ENCODE peak calls at places on chromosome 16, in eight cellular contexts. X is GM13977, D is lung microvascular endothelial cell, J is brain microvascular endothelial cell, W is M059J, L is astrocyte of the hippocampus, U is SK-MEL-5, E is C1 segment of cervical spinal cord. K is an unnamed sample.

GRCh38 chr16:4882261-4882632 is 35.0 kb downstream of the UBN1 start:
- DNase-seq in L (peak), X (no peak), E (no peak), U (no peak), D (peak), W (no peak), J (peak), K (no peak)

GRCh38 chr16:27520982-27521673 is 28.6 kb downstream of the GTF3C1 start:
- DNase-seq in J (peak), U (no peak), E (no peak), W (peak), D (peak), X (no peak), L (peak), K (no peak)

GRCh38 chr16:21663889-21664647 is at the start of gene OTOA:
- DNase-seq in E (no peak), L (peak), U (no peak), W (no peak), X (peak), D (no peak), J (no peak), K (no peak)

GRCh38 chr16:72876221-72876620 is 171.7 kb downstream of the ZFHX3 start:
- DNase-seq in J (peak), D (peak), W (peak), E (no peak), U (no peak), L (peak), X (peak), K (peak)

GRCh38 chr16:27571433-27572306 is 21.7 kb downstream of the KATNIP start:
- DNase-seq in J (no peak), L (no peak), X (no peak), U (no peak), E (no peak), W (no peak), D (no peak), K (no peak)

GRCh38 chr16:81694494-81695285 is 84.4 kb upstream of the PLCG2 start:
- DNase-seq in U (no peak), X (no peak), L (peak), W (no peak), E (peak), D (no peak), J (no peak), K (no peak)

GRCh38 chr16:56013962-56014552 is 138.9 kb upstream of the CES5A start:
- DNase-seq in X (no peak), L (peak), D (peak), U (peak), J (peak), W (peak), E (no peak), K (peak)

GRCh38 chr16:3982216-3982615 is 101.7 kb upstream of the CREBBP start:
- DNase-seq in W (no peak), E (no peak), D (no peak), J (no peak), U (no peak), X (no peak), L (no peak), K (no peak)

GRCh38 chr16:65318138-65318537 is 196.3 kb upstream of the CDH11 start:
- DNase-seq in D (no peak), L (no peak), U (no peak), W (peak), X (no peak), J (no peak), E (no peak), K (no peak)

GRCh38 chr16:24281466-24281865 is 25.3 kb downstream of the CACNG3 start:
- DNase-seq in X (no peak), L (no peak), E (no peak), U (no peak), W (no peak), D (no peak), J (no peak), K (no peak)

GRCh38 chr16:75761111-75761510 is 34.8 kb upstream of the CPHXL start:
- DNase-seq in D (no peak), X (no peak), L (peak), J (peak), W (peak), U (no peak), E (no peak), K (peak)

GRCh38 chr16:24044467-24044866 is 208.7 kb downstream of the PRKCB start:
- DNase-seq in D (no peak), U (no peak), E (no peak), X (no peak), J (no peak), L (no peak), W (no peak), K (no peak)

GRCh38 chr16:65314246-65315003 is 192.6 kb upstream of the CDH11 start:
- DNase-seq in U (no peak), J (peak), D (no peak), E (no peak), W (peak), X (no peak), L (no peak), K (peak)

K was measured in EL.